ENCODE peak calls at places on chromosome 13, in ten cellular contexts. U is ureter; W is activated CD8-positive, alpha-beta T cell treated with anti-CD3 and anti-CD28 coated beads for 36 hours; Q is uterus; V is neuronal stem cell; P is activated B cell treated with CpG ODN at 0.5 μM for 24 hours; N is effector CD4-positive, alpha-beta T cell; H is pancreas; G is LoVo; X is stimulated activated CD4-positive, alpha-beta T cell treated with anti-CD3 and anti-CD28 coated beads, Interleukin-2, amount 100 ng/mL, for 24 hours. S is an unnamed sample.

GRCh38 chr13:27290715-27291114 is 20.1 kb downstream of the RASL11A start:
- DNase-seq in H (no peak), N (no peak), Q (no peak), U (no peak), W (no peak), V (no peak), X (no peak), P (no peak), G (no peak), S (no peak)

GRCh38 chr13:60396008-60396782 is 825 bp upstream of the TDRD3 start:
- DNase-seq in U (peak), P (peak), X (peak), G (peak), V (peak), H (peak), Q (peak), W (peak), N (peak), S (peak)

GRCh38 chr13:113927661-113928581 is 46.0 kb downstream of the C13orf46 start:
- DNase-seq in W (no peak), U (peak), P (no peak), V (no peak), Q (peak), N (no peak), H (peak), X (no peak), G (no peak), S (no peak)

GRCh38 chr13:31214379-31214778 is 14.6 kb downstream of the B3GLCT start:
- DNase-seq in V (no peak), P (no peak), U (no peak), W (no peak), H (no peak), G (no peak), Q (no peak), X (no peak), N (no peak), S (no peak)

GRCh38 chr13:111388851-111389500 is 68.5 kb downstream of the TEX29 start:
- DNase-seq in U (peak), X (peak), W (peak), V (no peak), G (no peak), Q (no peak), N (no peak), H (no peak), P (no peak), S (no peak)

GRCh38 chr13:111542530-111543341 is 222.3 kb downstream of the TEX29 start:
- DNase-seq in U (no peak), Q (no peak), H (no peak), P (no peak), W (no peak), X (no peak), V (no peak), G (no peak), N (no peak), S (no peak)

GRCh38 chr13:99495478-99496321 is 5.6 kb upstream of the TM9SF2 start:
- DNase-seq in X (no peak), Q (no peak), N (no peak), U (no peak), V (no peak), P (no peak), H (no peak), W (no peak), G (peak), S (no peak)

GRCh38 chr13:48973845-48974431 is 1.8 kb upstream of the FNDC3A start:
- DNase-seq in V (no peak), Q (no peak), N (no peak), H (no peak), P (no peak), X (no peak), W (no peak), U (no peak), G (no peak), S (no peak)